ENCODE peak calls at places on chromosomes 5 and 9, in six cellular contexts. X, H, A, Z, V and R are unnamed samples.

GRCh38 chr9:129697956-129698757 is 32.7 kb downstream of the PRRX2 start:
- DNase-seq in V (no peak), H (peak), Z (no peak), X (no peak), A (no peak), R (no peak)

GRCh38 chr5:150538007-150538917 is 30.3 kb downstream of the NDST1 start:
- DNase-seq in H (no peak), V (no peak), X (peak), A (no peak), Z (no peak), R (no peak)

GRCh38 chr9:95292226-95292625 is 25.3 kb downstream of the FANCC start:
- DNase-seq in X (no peak), H (peak), Z (no peak), A (no peak), V (no peak), R (no peak)

GRCh38 chr9:110133608-110134214 is 74.2 kb downstream of the C9orf152 start:
- DNase-seq in V (no peak), Z (no peak), H (no peak), X (no peak), A (no peak), R (peak)

GRCh38 chr5:82603280-82603987 is 325.3 kb upstream of the RPS23 start:
- DNase-seq in H (no peak), A (no peak), X (no peak), V (no peak), Z (no peak), R (no peak)

GRCh38 chr5:137842296-137842695 is 25.4 kb upstream of the MYOT start:
- DNase-seq in H (no peak), V (no peak), A (no peak), Z (no peak), X (no peak), R (no peak)

GRCh38 chr5:172642511-172642910 is 1.4 kb downstream of the NEURL1B start:
- DNase-seq in X (no peak), H (no peak), A (no peak), V (no peak), Z (no peak), R (no peak)

GRCh38 chr5:108703313-108703712 is 44.4 kb upstream of the FER start:
- DNase-seq in V (no peak), Z (no peak), A (no peak), X (no peak), H (no peak), R (no peak)

GRCh38 chr5:180807654-180808414 is 5.2 kb upstream of the MGAT1 start:
- DNase-seq in X (peak), V (no peak), A (no peak), H (no peak), Z (no peak), R (no peak)

GRCh38 chr5:67257063-67257462 is 60.5 kb upstream of the CD180 start:
- DNase-seq in V (no peak), Z (no peak), H (no peak), A (no peak), X (no peak), R (no peak)